ENCODE peak calls at places on chromosomes 13 and 19, in six cellular contexts. M, V, G, K, F and N are unnamed samples.

GRCh38 chr13:24851546-24851945 is 87.6 kb downstream of the RNF17 start:
- DNase-seq in V (no peak), M (no peak), G (no peak), F (peak), K (peak), N (no peak)

GRCh38 chr13:51761638-51762350 is 42.2 kb downstream of the DHRS12 start:
- DNase-seq in M (no peak), K (peak), F (no peak), V (no peak), G (no peak), N (no peak)

GRCh38 chr19:51253088-51253806 is 2.4 kb downstream of the SIGLECL1 start:
- DNase-seq in F (no peak), G (no peak), V (no peak), M (no peak), K (no peak), N (no peak)

GRCh38 chr13:79485014-79485441 is 4.1 kb downstream of the NDFIP2 start:
- DNase-seq in K (peak), G (peak), F (peak), M (no peak), V (no peak), N (no peak)

GRCh38 chr13:43368003-43368402 is 344.6 kb downstream of the DNAJC15 start:
- DNase-seq in K (peak), F (peak), V (no peak), G (no peak), M (no peak), N (no peak)

GRCh38 chr19:2917275-2918184 is 16.8 kb downstream of the ZNF57 start:
- DNase-seq in M (no peak), F (no peak), V (no peak), G (no peak), K (no peak), N (no peak)

GRCh38 chr19:4694211-4694987 is 24.3 kb upstream of the MYDGF start:
- DNase-seq in V (no peak), K (peak), F (peak), M (no peak), G (no peak), N (no peak)

GRCh38 chr13:40285634-40286033 is 380.8 kb downstream of the FOXO1 start:
- DNase-seq in K (no peak), V (no peak), F (no peak), G (no peak), M (no peak), N (no peak)

GRCh38 chr13:104594801-104595200 is 1528.6 kb upstream of the SLC10A2 start:
- DNase-seq in M (no peak), K (no peak), G (no peak), F (no peak), V (no peak), N (no peak)

GRCh38 chr19:58294743-58295374 is 10.3 kb upstream of the ERVK3-1 start:
- DNase-seq in M (no peak), V (no peak), F (no peak), K (no peak), G (no peak), N (no peak)

GRCh38 chr13:59247166-59247565 is 916.6 kb downstream of the DIAPH3 start:
- DNase-seq in F (no peak), G (no peak), K (no peak), M (no peak), V (no peak), N (no peak)

GRCh38 chr13:50670272-50670671 is 173.2 kb downstream of the DLEU7 start:
- DNase-seq in V (no peak), M (no peak), K (no peak), F (no peak), G (no peak), N (no peak)

GRCh38 chr13:111492341-111492945 is 172.0 kb downstream of the TEX29 start:
- DNase-seq in F (no peak), K (no peak), G (no peak), V (no peak), M (no peak), N (no peak)

GRCh38 chr19:5824791-5825577 is 14.5 kb downstream of the FUT6 start:
- DNase-seq in M (no peak), K (no peak), G (no peak), F (no peak), V (no peak), N (no peak)

GRCh38 chr13:34523401-34523800 is 418.7 kb upstream of the NBEA start:
- DNase-seq in V (no peak), M (no peak), G (no peak), K (no peak), F (peak), N (no peak)

GRCh38 chr19:42246143-42246868 is 3.9 kb upstream of the GSK3A start:
- DNase-seq in K (peak), V (peak), M (peak), F (peak), G (peak), N (no peak)

GRCh38 chr13:43769552-43769951 is 17.2 kb downstream of the ENOX1 start:
- DNase-seq in V (no peak), K (no peak), G (no peak), M (no peak), F (no peak), N (no peak)

GRCh38 chr19:35344511-35345031 is 3.1 kb upstream of the FFAR1 start:
- DNase-seq in K (no peak), F (no peak), V (peak), M (peak), G (no peak), N (no peak)

GRCh38 chr13:32031815-32032345 is 306 bp downstream of the FRY start:
- DNase-seq in V (no peak), G (peak), M (no peak), K (no peak), F (no peak), N (no peak)

GRCh38 chr19:7506385-7507328 is 9.2 kb upstream of the ZNF358 start:
- DNase-seq in M (peak), K (peak), F (peak), V (peak), G (peak), N (peak)

GRCh38 chr13:111555268-111555633 is 234.8 kb downstream of the TEX29 start:
- DNase-seq in G (no peak), V (no peak), K (no peak), M (no peak), F (no peak), N (no peak)

GRCh38 chr19:6002591-6002990 is 24.7 kb upstream of the RANBP3 start:
- DNase-seq in F (no peak), M (no peak), G (no peak), K (no peak), V (no peak), N (no peak)

GRCh38 chr13:108495686-108496363 is 133.6 kb upstream of the MYO16 start:
- DNase-seq in F (peak), K (no peak), G (peak), V (peak), M (peak), N (peak)

GRCh38 chr13:41117859-41118258 is 14.7 kb downstream of the KBTBD6 start:
- DNase-seq in M (no peak), G (no peak), F (no peak), V (no peak), K (no peak), N (no peak)

GRCh38 chr13:79349011-79349410 is 57.0 kb downstream of the RBM26 start:
- DNase-seq in V (no peak), M (no peak), G (no peak), K (peak), F (peak), N (no peak)

GRCh38 chr13:90201198-90201597 is 1146.3 kb upstream of the MIR17HG start:
- DNase-seq in M (no peak), V (no peak), K (no peak), G (no peak), F (peak), N (no peak)

GRCh38 chr13:38687246-38688229 is 661 bp downstream of the FREM2 start:
- DNase-seq in M (peak), F (peak), V (peak), G (peak), K (no peak), N (no peak)

GRCh38 chr19:13074378-13074777 is 28.3 kb downstream of the LYL1 start:
- DNase-seq in V (no peak), K (no peak), G (no peak), M (no peak), F (no peak), N (no peak)

GRCh38 chr19:12994701-12995595 is at the start of gene NFIX:
- DNase-seq in G (no peak), F (peak), K (peak), M (no peak), V (no peak), N (no peak)

GRCh38 chr13:67078062-67078461 is 152.1 kb downstream of the PCDH9 start:
- DNase-seq in V (no peak), F (no peak), G (no peak), M (no peak), K (no peak), N (no peak)

GRCh38 chr19:3038214-3038613 is 9.1 kb upstream of the TLE2 start:
- DNase-seq in G (no peak), K (no peak), M (no peak), V (no peak), F (no peak), N (no peak)

GRCh38 chr19:16702123-16702522 is 17.5 kb upstream of the NWD1 start:
- DNase-seq in G (peak), F (peak), M (no peak), V (no peak), K (peak), N (no peak)
- H2BK15ac ChIP-seq in G (no peak), F (no peak), M (no peak), V (no peak), K (no peak), N (no peak)

GRCh38 chr13:113465241-113465640 is 12.0 kb upstream of the ADPRHL1 start:
- DNase-seq in G (no peak), M (no peak), V (no peak), F (no peak), K (no peak), N (no peak)

GRCh38 chr13:113468461-113469147 is 15.3 kb upstream of the ADPRHL1 start:
- DNase-seq in F (no peak), K (no peak), V (no peak), M (no peak), G (peak), N (peak)

GRCh38 chr13:113464476-113464875 is 11.2 kb upstream of the ADPRHL1 start:
- DNase-seq in V (no peak), G (no peak), F (no peak), M (no peak), K (no peak), N (no peak)

GRCh38 chr13:113468029-113468428 is 14.7 kb upstream of the ADPRHL1 start:
- DNase-seq in M (no peak), F (no peak), V (no peak), G (no peak), K (no peak), N (no peak)

GRCh38 chr13:113466321-113466836 is 13.1 kb upstream of the ADPRHL1 start:
- DNase-seq in G (no peak), F (peak), M (no peak), V (no peak), K (peak), N (no peak)
- H2BK15ac ChIP-seq in G (no peak), F (no peak), M (no peak), V (no peak), K (no peak), N (no peak)

GRCh38 chr19:18657590-18658365 is 20.9 kb downstream of the KLHL26 start:
- DNase-seq in F (peak), G (peak), K (peak), M (no peak), V (peak), N (peak)
- H2BK15ac ChIP-seq in F (no peak), G (no peak), K (peak), M (peak), V (no peak), N (no peak)

GRCh38 chr19:47321582-47321981 is 10.4 kb upstream of the C5AR2 start:
- DNase-seq in M (no peak), K (no peak), V (no peak), G (no peak), F (no peak), N (no peak)
- H2BK15ac ChIP-seq in M (no peak), K (no peak), V (no peak), G (no peak), F (no peak), N (no peak)

GRCh38 chr13:84031120-84031519 is 148.8 kb upstream of the SLITRK1 start:
- DNase-seq in F (no peak), V (no peak), K (no peak), M (no peak), G (no peak), N (no peak)
- H2BK15ac ChIP-seq in F (no peak), V (no peak), K (no peak), M (no peak), G (no peak), N (no peak)

GRCh38 chr19:16118489-16119033 is 6.9 kb downstream of the RAB8A start:
- DNase-seq in M (no peak), V (no peak), K (no peak), G (no peak), F (no peak), N (no peak)
- H2BK15ac ChIP-seq in M (no peak), V (no peak), K (no peak), G (no peak), F (no peak), N (no peak)